ENCODE peak calls at places on chromosomes 16 and 17, in nine cellular contexts. One of them, this sample, is unnamed.

GRCh38 chr16:10612649-10613179 is 32.3 kb upstream of the EMP2 start:
- DNase-seq in esophagus muscularis mucosa: no peak
- DNase-seq in AG09309: no peak
- DNase-seq in sigmoid colon: no peak
- DNase-seq in neuronal stem cell: no peak
- DNase-seq in kidney: no peak
- DNase-seq in CD8-positive, alpha-beta T cell: no peak
- DNase-seq in PC-9: no peak
- DNase-seq in AG04450: no peak
- DNase-seq in this sample: no peak

GRCh38 chr17:57868007-57868774 is 18.3 kb upstream of the MRPS23 start:
- DNase-seq in esophagus muscularis mucosa: peak
- DNase-seq in AG09309: peak
- DNase-seq in sigmoid colon: peak
- DNase-seq in neuronal stem cell: peak
- DNase-seq in kidney: peak
- DNase-seq in CD8-positive, alpha-beta T cell: peak
- DNase-seq in PC-9: peak
- DNase-seq in AG04450: peak
- DNase-seq in this sample: peak

GRCh38 chr17:1216209-1216937 is 36.6 kb upstream of the ABR start:
- DNase-seq in esophagus muscularis mucosa: no peak
- DNase-seq in AG09309: no peak
- DNase-seq in sigmoid colon: no peak
- DNase-seq in neuronal stem cell: no peak
- DNase-seq in kidney: no peak
- DNase-seq in CD8-positive, alpha-beta T cell: no peak
- DNase-seq in PC-9: no peak
- DNase-seq in AG04450: no peak
- DNase-seq in this sample: no peak

GRCh38 chr17:50905460-50905803 is 39.3 kb upstream of the TOB1 start:
- DNase-seq in esophagus muscularis mucosa: no peak
- DNase-seq in AG09309: no peak
- DNase-seq in sigmoid colon: no peak
- DNase-seq in neuronal stem cell: no peak
- DNase-seq in kidney: no peak
- DNase-seq in CD8-positive, alpha-beta T cell: no peak
- DNase-seq in PC-9: peak
- DNase-seq in AG04450: no peak
- DNase-seq in this sample: no peak

GRCh38 chr16:89489040-89489721 is 1.2 kb downstream of the ANKRD11 start:
- DNase-seq in esophagus muscularis mucosa: peak
- DNase-seq in AG09309: peak
- DNase-seq in sigmoid colon: peak
- DNase-seq in neuronal stem cell: peak
- DNase-seq in kidney: peak
- DNase-seq in CD8-positive, alpha-beta T cell: peak
- DNase-seq in PC-9: peak
- DNase-seq in AG04450: peak
- DNase-seq in this sample: peak

GRCh38 chr16:648786-649589 is at the start of gene WDR90:
- DNase-seq in esophagus muscularis mucosa: peak
- DNase-seq in AG09309: peak
- DNase-seq in sigmoid colon: peak
- DNase-seq in neuronal stem cell: peak
- DNase-seq in kidney: peak
- DNase-seq in CD8-positive, alpha-beta T cell: peak
- DNase-seq in PC-9: peak
- DNase-seq in AG04450: peak
- DNase-seq in this sample: peak

GRCh38 chr17:63082273-63082861 is 116.3 kb downstream of the TANC2 start:
- DNase-seq in esophagus muscularis mucosa: no peak
- DNase-seq in AG09309: peak
- DNase-seq in sigmoid colon: no peak
- DNase-seq in neuronal stem cell: no peak
- DNase-seq in kidney: no peak
- DNase-seq in CD8-positive, alpha-beta T cell: no peak
- DNase-seq in PC-9: no peak
- DNase-seq in AG04450: peak
- DNase-seq in this sample: no peak

GRCh38 chr16:26983426-26983825 is 83.3 kb upstream of the C16orf82 start:
- DNase-seq in esophagus muscularis mucosa: no peak
- DNase-seq in AG09309: no peak
- DNase-seq in sigmoid colon: no peak
- DNase-seq in neuronal stem cell: no peak
- DNase-seq in kidney: no peak
- DNase-seq in CD8-positive, alpha-beta T cell: no peak
- DNase-seq in PC-9: no peak
- DNase-seq in AG04450: no peak
- DNase-seq in this sample: no peak

GRCh38 chr16:3744018-3744417 is 26.7 kb upstream of the TRAP1 start:
- DNase-seq in esophagus muscularis mucosa: no peak
- DNase-seq in AG09309: no peak
- DNase-seq in sigmoid colon: peak
- DNase-seq in neuronal stem cell: no peak
- DNase-seq in kidney: no peak
- DNase-seq in CD8-positive, alpha-beta T cell: no peak
- DNase-seq in PC-9: no peak
- DNase-seq in AG04450: no peak
- DNase-seq in this sample: no peak

GRCh38 chr16:61887903-61888302 is 148.3 kb downstream of the CDH8 start:
- DNase-seq in esophagus muscularis mucosa: no peak
- DNase-seq in AG09309: peak
- DNase-seq in sigmoid colon: no peak
- DNase-seq in neuronal stem cell: no peak
- DNase-seq in kidney: no peak
- DNase-seq in CD8-positive, alpha-beta T cell: no peak
- DNase-seq in PC-9: no peak
- DNase-seq in AG04450: no peak
- DNase-seq in this sample: peak

GRCh38 chr17:65952586-65952985 is 239.3 kb downstream of the CEP112 start:
- DNase-seq in esophagus muscularis mucosa: no peak
- DNase-seq in AG09309: no peak
- DNase-seq in sigmoid colon: no peak
- DNase-seq in neuronal stem cell: no peak
- DNase-seq in kidney: no peak
- DNase-seq in CD8-positive, alpha-beta T cell: no peak
- DNase-seq in PC-9: no peak
- DNase-seq in AG04450: no peak
- DNase-seq in this sample: no peak

GRCh38 chr16:58110590-58111330 is 18.4 kb downstream of the CFAP20 start:
- DNase-seq in esophagus muscularis mucosa: no peak
- DNase-seq in AG09309: no peak
- DNase-seq in sigmoid colon: no peak
- DNase-seq in neuronal stem cell: no peak
- DNase-seq in kidney: no peak
- DNase-seq in CD8-positive, alpha-beta T cell: no peak
- DNase-seq in PC-9: no peak
- DNase-seq in AG04450: no peak
- DNase-seq in this sample: no peak

GRCh38 chr17:16513858-16514257 is 21.9 kb upstream of the LRRC75A start:
- DNase-seq in esophagus muscularis mucosa: no peak
- DNase-seq in AG09309: no peak
- DNase-seq in sigmoid colon: no peak
- DNase-seq in neuronal stem cell: no peak
- DNase-seq in kidney: no peak
- DNase-seq in CD8-positive, alpha-beta T cell: no peak
- DNase-seq in PC-9: no peak
- DNase-seq in AG04450: no peak
- DNase-seq in this sample: no peak

GRCh38 chr16:49632798-49633189 is 223.1 kb downstream of the ZNF423 start:
- DNase-seq in esophagus muscularis mucosa: no peak
- DNase-seq in AG09309: no peak
- DNase-seq in sigmoid colon: no peak
- DNase-seq in neuronal stem cell: no peak
- DNase-seq in kidney: no peak
- DNase-seq in CD8-positive, alpha-beta T cell: no peak
- DNase-seq in PC-9: no peak
- DNase-seq in AG04450: no peak
- DNase-seq in this sample: no peak

GRCh38 chr17:38604479-38605229 is 1.1 kb downstream of the SRCIN1 start:
- DNase-seq in esophagus muscularis mucosa: no peak
- DNase-seq in AG09309: no peak
- DNase-seq in sigmoid colon: no peak
- DNase-seq in neuronal stem cell: no peak
- DNase-seq in kidney: no peak
- DNase-seq in CD8-positive, alpha-beta T cell: no peak
- DNase-seq in PC-9: no peak
- DNase-seq in AG04450: no peak
- DNase-seq in this sample: no peak

GRCh38 chr16:72094266-72094610 is 591 bp downstream of the DHX38 start:
- DNase-seq in esophagus muscularis mucosa: no peak
- DNase-seq in AG09309: no peak
- DNase-seq in sigmoid colon: no peak
- DNase-seq in neuronal stem cell: no peak
- DNase-seq in kidney: no peak
- DNase-seq in CD8-positive, alpha-beta T cell: no peak
- DNase-seq in PC-9: no peak
- DNase-seq in AG04450: no peak
- DNase-seq in this sample: no peak

GRCh38 chr17:31695456-31696090 is 163.5 kb downstream of the COPRS start:
- DNase-seq in esophagus muscularis mucosa: no peak
- DNase-seq in AG09309: peak
- DNase-seq in sigmoid colon: no peak
- DNase-seq in neuronal stem cell: no peak
- DNase-seq in kidney: no peak
- DNase-seq in CD8-positive, alpha-beta T cell: no peak
- DNase-seq in PC-9: no peak
- DNase-seq in AG04450: no peak
- DNase-seq in this sample: no peak

GRCh38 chr17:49567871-49568694 is 7.6 kb upstream of the NXPH3 start:
- DNase-seq in esophagus muscularis mucosa: peak
- DNase-seq in AG09309: no peak
- DNase-seq in sigmoid colon: peak
- DNase-seq in neuronal stem cell: peak
- DNase-seq in kidney: peak
- DNase-seq in CD8-positive, alpha-beta T cell: peak
- DNase-seq in PC-9: peak
- DNase-seq in AG04450: peak
- DNase-seq in this sample: no peak

GRCh38 chr16:83960521-83961249 is 7.4 kb upstream of the NECAB2 start:
- DNase-seq in esophagus muscularis mucosa: no peak
- DNase-seq in AG09309: no peak
- DNase-seq in sigmoid colon: no peak
- DNase-seq in neuronal stem cell: no peak
- DNase-seq in kidney: no peak
- DNase-seq in CD8-positive, alpha-beta T cell: no peak
- DNase-seq in PC-9: no peak
- DNase-seq in AG04450: no peak
- DNase-seq in this sample: no peak

GRCh38 chr16:48444574-48444973 is 59.4 kb upstream of the SIAH1 start:
- DNase-seq in esophagus muscularis mucosa: no peak
- DNase-seq in AG09309: peak
- DNase-seq in sigmoid colon: peak
- DNase-seq in neuronal stem cell: no peak
- DNase-seq in kidney: no peak
- DNase-seq in CD8-positive, alpha-beta T cell: no peak
- DNase-seq in PC-9: peak
- DNase-seq in AG04450: peak
- DNase-seq in this sample: peak

DNA sequence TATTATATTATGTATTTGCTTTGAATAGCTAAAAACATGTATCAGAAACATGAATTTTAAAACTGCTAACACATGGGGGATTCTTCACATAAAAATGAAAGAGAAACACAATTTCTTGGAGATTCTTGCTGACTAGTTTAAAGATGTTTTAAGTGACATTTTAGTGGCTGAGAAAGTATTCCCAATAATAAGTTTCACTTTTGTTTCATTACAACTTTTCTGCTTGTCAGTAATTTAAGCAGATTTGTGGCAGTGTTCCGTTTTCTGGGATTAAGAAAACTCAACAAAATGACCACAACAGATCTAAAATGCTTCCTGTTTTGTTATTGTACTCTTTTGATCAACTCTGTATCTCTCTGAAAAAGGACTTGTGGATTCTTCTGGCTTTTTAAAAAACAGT is 75.9 kb downstream of the NLK start:
- DNase-seq in esophagus muscularis mucosa: no peak
- DNase-seq in AG09309: no peak
- DNase-seq in sigmoid colon: no peak
- DNase-seq in neuronal stem cell: no peak
- DNase-seq in kidney: no peak
- DNase-seq in CD8-positive, alpha-beta T cell: no peak
- DNase-seq in PC-9: no peak
- DNase-seq in AG04450: no peak
- DNase-seq in this sample: no peak
- H3K4me3 ChIP-seq in esophagus muscularis mucosa: no peak
- H3K4me3 ChIP-seq in AG09309: no peak
- H3K4me3 ChIP-seq in sigmoid colon: no peak
- H3K4me3 ChIP-seq in neuronal stem cell: no peak
- H3K4me3 ChIP-seq in kidney: peak
- H3K4me3 ChIP-seq in CD8-positive, alpha-beta T cell: no peak
- H3K4me3 ChIP-seq in PC-9: no peak
- H3K4me3 ChIP-seq in AG04450: no peak
- H3K4me3 ChIP-seq in this sample: no peak

GRCh38 chr17:74466785-74467158 is 338 bp downstream of the CD300A start:
- DNase-seq in esophagus muscularis mucosa: no peak
- DNase-seq in AG09309: no peak
- DNase-seq in sigmoid colon: no peak
- DNase-seq in neuronal stem cell: no peak
- DNase-seq in kidney: peak
- DNase-seq in CD8-positive, alpha-beta T cell: peak
- DNase-seq in PC-9: no peak
- DNase-seq in AG04450: no peak
- DNase-seq in this sample: no peak
- H3K4me3 ChIP-seq in esophagus muscularis mucosa: peak
- H3K4me3 ChIP-seq in AG09309: no peak
- H3K4me3 ChIP-seq in sigmoid colon: peak
- H3K4me3 ChIP-seq in neuronal stem cell: no peak
- H3K4me3 ChIP-seq in kidney: no peak
- H3K4me3 ChIP-seq in CD8-positive, alpha-beta T cell: peak
- H3K4me3 ChIP-seq in PC-9: no peak
- H3K4me3 ChIP-seq in AG04450: no peak
- H3K4me3 ChIP-seq in this sample: no peak

DNA sequence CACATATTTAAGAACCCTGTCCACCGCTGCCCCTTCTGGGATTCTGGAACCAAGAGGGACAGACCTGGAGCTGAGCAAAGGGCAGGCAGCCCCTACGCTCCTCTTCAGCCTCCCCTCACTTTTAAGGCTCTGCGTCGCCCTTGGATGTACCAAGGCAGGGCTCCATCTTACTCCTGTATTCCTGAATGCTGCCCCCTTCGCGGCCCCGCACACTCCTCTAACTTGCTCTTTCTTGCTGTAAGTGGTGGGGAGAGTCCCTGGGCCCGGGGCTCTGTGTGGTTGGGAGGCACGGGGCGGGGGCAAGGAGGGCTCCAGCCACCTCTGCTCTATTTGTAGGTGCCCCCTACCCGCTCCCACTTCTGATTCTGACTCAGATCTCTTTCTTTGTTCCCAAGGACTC is 1.2 kb downstream of the TNS4 start:
- DNase-seq in esophagus muscularis mucosa: no peak
- DNase-seq in AG09309: no peak
- DNase-seq in sigmoid colon: no peak
- DNase-seq in neuronal stem cell: no peak
- DNase-seq in kidney: no peak
- DNase-seq in CD8-positive, alpha-beta T cell: no peak
- DNase-seq in PC-9: no peak
- DNase-seq in AG04450: no peak
- DNase-seq in this sample: no peak
- H3K4me3 ChIP-seq in esophagus muscularis mucosa: no peak
- H3K4me3 ChIP-seq in AG09309: no peak
- H3K4me3 ChIP-seq in sigmoid colon: no peak
- H3K4me3 ChIP-seq in neuronal stem cell: no peak
- H3K4me3 ChIP-seq in kidney: peak
- H3K4me3 ChIP-seq in CD8-positive, alpha-beta T cell: no peak
- H3K4me3 ChIP-seq in PC-9: peak
- H3K4me3 ChIP-seq in AG04450: no peak
- H3K4me3 ChIP-seq in this sample: no peak

GRCh38 chr17:44913676-44914075 is 1.6 kb downstream of the GFAP start:
- DNase-seq in esophagus muscularis mucosa: no peak
- DNase-seq in AG09309: no peak
- DNase-seq in sigmoid colon: peak
- DNase-seq in neuronal stem cell: no peak
- DNase-seq in kidney: no peak
- DNase-seq in CD8-positive, alpha-beta T cell: no peak
- DNase-seq in PC-9: no peak
- DNase-seq in AG04450: no peak
- DNase-seq in this sample: no peak
- H3K4me3 ChIP-seq in esophagus muscularis mucosa: no peak
- H3K4me3 ChIP-seq in AG09309: no peak
- H3K4me3 ChIP-seq in sigmoid colon: no peak
- H3K4me3 ChIP-seq in neuronal stem cell: no peak
- H3K4me3 ChIP-seq in kidney: no peak
- H3K4me3 ChIP-seq in CD8-positive, alpha-beta T cell: no peak
- H3K4me3 ChIP-seq in PC-9: no peak
- H3K4me3 ChIP-seq in AG04450: no peak
- H3K4me3 ChIP-seq in this sample: no peak

This sample was measured in skeletal muscle cell.